ENCODE peak calls at places on chromosomes 13 and 19, in ten cellular contexts. S, U, P, D, L, F, E, T, J and M are unnamed samples.

GRCh38 chr13:71661921-71662320 is 205.1 kb downstream of the DACH1 start:
- DNase-seq in E (peak; percentile 8), U (no peak), D (no peak), J (no peak), S (no peak), T (peak; percentile 2), L (peak; percentile 10), P (no peak), F (no peak), M (no peak)

GRCh38 chr19:13153627-13154240 is 3.5 kb downstream of the IER2 start:
- DNase-seq in J (peak; percentile 48), L (peak; percentile 29), F (peak; percentile 44), U (peak; percentile 34), P (no peak), D (no peak), E (no peak), T (no peak), S (peak; percentile 65), M (no peak)

GRCh38 chr19:4951671-4952070 is 17.2 kb upstream of the KDM4B start:
- DNase-seq in L (no peak), E (no peak), U (no peak), J (no peak), T (no peak), D (no peak), S (no peak), P (no peak), F (no peak), M (no peak)

GRCh38 chr13:103388839-103389238 is 322.6 kb upstream of the SLC10A2 start:
- DNase-seq in D (no peak), T (no peak), L (no peak), S (no peak), P (no peak), F (no peak), U (no peak), E (no peak), J (no peak), M (no peak)

GRCh38 chr19:32543107-32543900 is 37.7 kb upstream of the PDCD5 start:
- DNase-seq in L (peak; percentile 83), U (no peak), F (no peak), D (no peak), E (peak; percentile 23), J (no peak), T (peak; percentile 17), S (no peak), P (no peak), M (no peak)

GRCh38 chr19:3516675-3517207 is 10.6 kb downstream of the FZR1 start:
- DNase-seq in F (no peak), E (no peak), T (peak; percentile 51), P (no peak), S (no peak), J (no peak), U (peak; percentile 49), D (peak; percentile 27), L (peak; percentile 43), M (peak; percentile 72)

GRCh38 chr13:112059457-112060317 is 7.3 kb upstream of the SOX1 start:
- DNase-seq in J (no peak), S (no peak), D (no peak), E (no peak), T (no peak), F (no peak), P (no peak), L (no peak), U (no peak), M (no peak)

GRCh38 chr19:55116232-55117062 is 990 bp downstream of the PPP1R12C start:
- DNase-seq in T (peak; percentile 47), F (peak; percentile 78), U (peak; percentile 71), S (peak; percentile 80), J (no peak), E (peak; percentile 64), P (peak; percentile 74), L (peak; percentile 43), D (no peak), M (peak; percentile 72)

GRCh38 chr13:29081036-29081435 is 260.9 kb downstream of the MTUS2 start:
- DNase-seq in D (peak; percentile 3), T (no peak), F (no peak), J (no peak), S (no peak), L (no peak), E (no peak), U (peak; percentile 79), P (no peak), M (no peak)

GRCh38 chr19:40284501-40285352 is at the start of gene AKT2:
- DNase-seq in L (no peak), P (peak; percentile 66), S (no peak), U (peak; percentile 87), T (no peak), J (peak; percentile 88), F (no peak), D (peak; percentile 57), E (peak; percentile 42), M (peak; percentile 89)

GRCh38 chr19:21585491-21585890 is 80.1 kb downstream of the ZNF429 start:
- DNase-seq in L (no peak), S (no peak), P (no peak), T (no peak), E (no peak), U (peak; percentile 48), D (no peak), J (no peak), F (no peak), M (no peak)

GRCh38 chr19:55484571-55485438 is at the start of gene NAT14:
- DNase-seq in J (peak; percentile 89), U (peak; percentile 83), D (peak; percentile 65), E (peak; percentile 51), L (peak; percentile 50), F (peak; percentile 54), T (peak; percentile 37), P (peak; percentile 54), S (peak; percentile 78), M (peak; percentile 67)

GRCh38 chr19:46294475-46294874 is 2.4 kb upstream of the HIF3A start:
- DNase-seq in S (no peak), J (no peak), P (no peak), U (no peak), E (no peak), L (no peak), F (no peak), T (no peak), D (no peak), M (no peak)

GRCh38 chr19:16394111-16394510 is 69.5 kb downstream of the KLF2 start:
- DNase-seq in P (no peak), E (no peak), J (no peak), U (no peak), S (peak; percentile 3), D (no peak), T (no peak), F (no peak), L (no peak), M (no peak)

GRCh38 chr13:28564030-28564429 is 69.1 kb upstream of the FLT1 start:
- DNase-seq in T (peak; percentile 89), J (no peak), F (no peak), U (no peak), P (no peak), E (no peak), S (no peak), D (no peak), L (no peak), M (no peak)

GRCh38 chr19:19744641-19745040 is 11.7 kb upstream of the ZNF14 start:
- DNase-seq in E (no peak), J (no peak), D (no peak), U (no peak), F (no peak), T (no peak), S (no peak), L (no peak), P (no peak), M (no peak)

GRCh38 chr19:12783849-12784393 is 7.4 kb upstream of the JUNB start:
- DNase-seq in D (no peak), S (peak; percentile 77), L (peak; percentile 58), E (no peak), T (peak; percentile 82), F (peak; percentile 68), P (peak; percentile 70), J (no peak), U (no peak), M (peak; percentile 49)

GRCh38 chr19:37564624-37565369 is 29.8 kb downstream of the ZNF571 start:
- DNase-seq in D (no peak), P (no peak), U (no peak), S (no peak), T (no peak), F (no peak), E (no peak), J (no peak), L (peak; percentile 2), M (no peak)

GRCh38 chr19:44024900-44025216 is 321 bp upstream of the ZNF222 start:
- DNase-seq in E (no peak), D (no peak), J (no peak), S (no peak), T (no peak), U (no peak), P (no peak), F (no peak), L (no peak), M (peak; percentile 2)
- TF ChIP-seq CTCF in E (no peak), D (no peak), J (no peak), S (no peak), T (no peak), U (no peak), P (no peak), F (no peak), L (no peak), M (no peak)

GRCh38 chr13:80527400-80527799 is 186.5 kb upstream of the SPRY2 start:
- DNase-seq in S (no peak), J (no peak), L (no peak), T (no peak), E (peak; percentile 30), U (no peak), D (no peak), F (no peak), P (no peak), M (no peak)
- TF ChIP-seq CTCF in S (no peak), J (no peak), L (no peak), T (no peak), E (no peak), U (no peak), D (no peak), F (no peak), P (no peak), M (no peak)

DNA sequence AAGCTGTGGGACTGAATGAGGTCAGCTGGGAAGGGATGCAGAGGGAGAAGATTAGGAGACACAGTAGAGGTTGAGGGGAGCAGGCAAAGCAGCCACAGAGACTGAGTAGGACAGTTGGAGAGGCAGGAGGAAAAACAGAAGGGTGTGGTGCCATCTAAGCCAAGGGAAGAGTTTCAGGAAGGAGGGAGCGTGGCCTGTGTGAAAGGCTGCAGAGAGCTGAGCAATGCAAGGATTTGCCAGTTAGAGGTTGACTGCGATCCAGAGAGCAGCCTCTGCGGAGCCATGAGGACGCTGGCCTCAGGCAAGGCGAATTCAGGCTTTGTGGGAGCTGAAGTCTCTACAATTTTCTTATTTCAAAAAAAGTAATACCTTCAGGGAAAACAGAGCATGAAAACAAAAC is 28.9 kb downstream of the SOX21 start:
- DNase-seq in D (no peak), E (no peak), L (no peak), F (no peak), J (no peak), P (no peak), U (no peak), S (no peak), T (no peak), M (no peak)
- TF ChIP-seq CTCF in D (no peak), E (no peak), L (no peak), F (no peak), J (no peak), P (no peak), U (no peak), S (no peak), T (no peak), M (no peak)

DNA sequence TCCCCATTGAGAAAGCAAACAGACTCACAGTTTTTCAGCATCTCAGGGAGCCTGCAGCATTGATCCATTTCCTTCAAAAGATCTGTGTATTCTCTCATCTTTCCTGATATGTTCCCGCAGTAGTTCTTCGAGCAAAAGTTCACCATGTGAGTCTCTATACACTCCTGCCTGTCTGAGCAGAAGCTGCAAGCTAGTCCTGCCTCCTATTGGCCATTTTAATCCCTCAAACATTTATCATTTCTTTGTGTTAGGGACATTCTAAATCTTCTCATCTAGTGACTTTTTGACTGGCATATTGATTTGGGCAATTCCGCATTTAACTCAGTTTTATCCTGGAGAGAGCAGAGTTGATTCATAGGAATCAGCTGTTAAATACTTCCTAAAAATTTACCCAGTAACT is 660.4 kb upstream of the KLF12 start:
- DNase-seq in U (no peak), L (no peak), J (no peak), S (no peak), E (no peak), D (no peak), T (no peak), F (no peak), P (no peak), M (no peak)
- TF ChIP-seq CTCF in U (no peak), L (no peak), J (no peak), S (no peak), E (no peak), D (no peak), T (no peak), F (no peak), P (no peak), M (no peak)